ENCODE peak calls at places on chromosomes 7 and 10, in six cellular contexts. Q is heart right ventricle; W is left ventricle myocardium inferior; D is kidney epithelial cell; A is activated CD4-positive, alpha-beta T cell treated with anti-CD3 and anti-CD28 coated beads, Interleukin-2, amount 50 U/mL, for 48 hours; X is fibroblast of the conjunctiva. Y is an unnamed sample.
A peak's percentile ranks its signal among the peaks of the same experiment; 100 is the strongest.

GRCh38 chr10:32318476-32318896 is 28.5 kb downstream of the EPC1 start:
- DNase-seq in Q (peak; percentile 11), W (no peak), D (no peak), A (peak; percentile 43), X (no peak), Y (no peak)

GRCh38 chr10:26944261-26944882 is 83.6 kb upstream of the ABI1 start:
- DNase-seq in Q (no peak), W (no peak), D (no peak), A (no peak), X (no peak), Y (no peak)

GRCh38 chr10:85047170-85047834 is 718.9 kb downstream of the CCSER2 start:
- DNase-seq in Q (no peak), W (no peak), D (no peak), A (no peak), X (no peak), Y (no peak)

GRCh38 chr7:25894002-25894901 is 257.7 kb upstream of the NFE2L3 start:
- DNase-seq in Q (no peak), W (no peak), D (no peak), A (peak; percentile 32), X (no peak), Y (peak; percentile 41)

GRCh38 chr7:94295805-94296204 is 98.9 kb upstream of the COL1A2 start:
- DNase-seq in Q (peak; percentile 13), W (no peak), D (no peak), A (no peak), X (peak; percentile 84), Y (no peak)

GRCh38 chr7:63927261-63927660 is 71.4 kb upstream of the ZNF722 start:
- DNase-seq in Q (no peak), W (no peak), D (no peak), A (no peak), X (no peak), Y (no peak)

GRCh38 chr7:159148430-159149395 is 4.0 kb upstream of the VIPR2 start:
- DNase-seq in Q (no peak), W (no peak), D (no peak), A (no peak), X (no peak), Y (no peak)

GRCh38 chr7:133650487-133651292 is 397.8 kb downstream of the EXOC4 start:
- DNase-seq in Q (no peak), W (no peak), D (no peak), A (no peak), X (no peak), Y (no peak)

GRCh38 chr10:17250736-17251135 is 22.7 kb downstream of the VIM start:
- DNase-seq in Q (no peak), W (no peak), D (no peak), A (no peak), X (no peak), Y (no peak)

GRCh38 chr7:26458751-26459150 is 167.1 kb downstream of the SNX10 start:
- DNase-seq in Q (no peak), W (no peak), D (no peak), A (no peak), X (no peak), Y (no peak)

GRCh38 chr10:32937824-32938482 is 20.1 kb downstream of the ITGB1 start:
- DNase-seq in Q (no peak), W (no peak), D (no peak), A (no peak), X (no peak), Y (no peak)